ENCODE peak calls at places on chromosome 14, in five cellular contexts. S, E, G, Q and U are unnamed samples.

GRCh38 chr14:96823652-96824051 is 26.5 kb downstream of the VRK1 start:
- DNase-seq in S (no peak), E (no peak), G (no peak), Q (no peak), U (no peak)

GRCh38 chr14:92675421-92675820 is 73.0 kb downstream of the LGMN start:
- DNase-seq in S (no peak), E (no peak), G (no peak), Q (no peak), U (no peak)

GRCh38 chr14:101235042-101235871 is 326.0 kb upstream of the DIO3 start:
- DNase-seq in S (peak; percentile 62), E (no peak), G (peak; percentile 92), Q (peak; percentile 3), U (peak; percentile 50)

GRCh38 chr14:72049462-72049861 is 117.2 kb downstream of the RGS6 start:
- DNase-seq in S (peak; percentile 2), E (no peak), G (no peak), Q (no peak), U (peak; percentile 1)

GRCh38 chr14:96294246-96294645 is 38.2 kb downstream of the BDKRB1 start:
- DNase-seq in S (no peak), E (no peak), G (no peak), Q (no peak), U (no peak)

GRCh38 chr14:96086032-96086431 is 46.9 kb downstream of the C14orf132 start:
- DNase-seq in S (peak; percentile 92), E (peak; percentile 12), G (no peak), Q (peak; percentile 84), U (peak; percentile 89)

GRCh38 chr14:101120636-101121398 is 217.3 kb upstream of the RTL1 start:
- DNase-seq in S (no peak), E (no peak), G (peak; percentile 54), Q (peak; percentile 2), U (peak; percentile 4)

GRCh38 chr14:67446371-67447032 is 34.5 kb upstream of the PLEK2 start:
- DNase-seq in S (no peak), E (no peak), G (no peak), Q (no peak), U (no peak)

GRCh38 chr14:81565441-81566290 is 32.0 kb upstream of the SEL1L start:
- DNase-seq in S (peak; percentile 21), E (no peak), G (peak; percentile 71), Q (peak; percentile 29), U (no peak)

GRCh38 chr14:80164991-80165390 is 46.3 kb downstream of the DIO2 start:
- DNase-seq in S (peak; percentile 19), E (no peak), G (no peak), Q (peak; percentile 61), U (peak; percentile 69)

GRCh38 chr14:20618328-20618749 is 23.2 kb downstream of the OR6S1 start:
- DNase-seq in S (no peak), E (no peak), G (no peak), Q (no peak), U (no peak)

GRCh38 chr14:73722581-73722980 is 8.4 kb upstream of the PNMA1 start:
- DNase-seq in S (no peak), E (no peak), G (peak; percentile 31), Q (no peak), U (no peak)

GRCh38 chr14:92649934-92650545 is 98.4 kb downstream of the LGMN start:
- DNase-seq in S (no peak), E (no peak), G (no peak), Q (no peak), U (peak; percentile 70)

GRCh38 chr14:57575482-57575881 is 81.8 kb upstream of the CCDC198 start:
- DNase-seq in S (no peak), E (no peak), G (no peak), Q (no peak), U (no peak)

GRCh38 chr14:51963164-51963733 is 26.1 kb upstream of the RTRAF start:
- DNase-seq in S (no peak), E (no peak), G (no peak), Q (no peak), U (no peak)

GRCh38 chr14:99255621-99256482 is 16.1 kb downstream of the BCL11B start:
- DNase-seq in S (no peak), E (no peak), G (no peak), Q (no peak), U (no peak)

GRCh38 chr14:75427482-75428229 is at the start of gene JDP2:
- DNase-seq in S (peak; percentile 66), E (peak; percentile 51), G (peak; percentile 92), Q (peak; percentile 50), U (peak; percentile 90)

GRCh38 chr14:98345186-98345585 is 926.8 kb downstream of the BCL11B start:
- DNase-seq in S (no peak), E (no peak), G (no peak), Q (no peak), U (no peak)

GRCh38 chr14:76636602-76637001 is 124.7 kb upstream of the VASH1 start:
- DNase-seq in S (no peak), E (no peak), G (no peak), Q (no peak), U (no peak)

GRCh38 chr14:49954171-49954631 is 61.3 kb downstream of the ARF6 start:
- DNase-seq in S (no peak), E (no peak), G (peak; percentile 32), Q (peak; percentile 37), U (peak; percentile 87)

GRCh38 chr14:101475468-101476257 is 85.6 kb upstream of the DIO3 start:
- DNase-seq in S (peak; percentile 44), E (no peak), G (peak; percentile 26), Q (peak; percentile 20), U (peak; percentile 70)

GRCh38 chr14:63157195-63157594 is 47.0 kb upstream of the RHOJ start:
- DNase-seq in S (no peak), E (no peak), G (no peak), Q (no peak), U (no peak)

GRCh38 chr14:86712727-86713126 is 1182.8 kb downstream of the FLRT2 start:
- DNase-seq in S (no peak), E (no peak), G (no peak), Q (no peak), U (no peak)

GRCh38 chr14:50501642-50502041 is 30.7 kb downstream of the MAP4K5 start:
- DNase-seq in S (peak; percentile 92), E (no peak), G (no peak), Q (peak; percentile 89), U (peak; percentile 87)

GRCh38 chr14:73237786-73238261 is 518 bp downstream of the PAPLN start:
- DNase-seq in S (no peak), E (no peak), G (peak; percentile 72), Q (no peak), U (no peak)

GRCh38 chr14:63896278-63896720 is 43.5 kb downstream of the SYNE2 start:
- DNase-seq in S (peak; percentile 25), E (no peak), G (no peak), Q (peak; percentile 69), U (peak; percentile 79)

GRCh38 chr14:32698831-32699230 is 239.8 kb upstream of the NPAS3 start:
- DNase-seq in S (peak; percentile 50), E (no peak), G (no peak), Q (no peak), U (peak; percentile 17)

GRCh38 chr14:102063092-102063807 is 23.6 kb downstream of the HSP90AA1 start:
- DNase-seq in S (peak; percentile 95), E (peak; percentile 51), G (peak; percentile 84), Q (peak; percentile 90), U (peak; percentile 92)

GRCh38 chr14:37697489-37698121 is 102.2 kb downstream of the TTC6 start:
- DNase-seq in S (peak; percentile 85), E (no peak), G (no peak), Q (peak; percentile 39), U (peak; percentile 83)

GRCh38 chr14:102088012-102088792 is 1.4 kb upstream of the HSP90AA1 start:
- DNase-seq in S (peak; percentile 45), E (no peak), G (peak; percentile 90), Q (no peak), U (peak; percentile 28)

GRCh38 chr14:61553730-61554641 is 141.3 kb upstream of the HIF1A start:
- DNase-seq in S (peak; percentile 96), E (peak; percentile 88), G (no peak), Q (peak; percentile 99), U (peak; percentile 100)

GRCh38 chr14:85530626-85531025 is 682 bp downstream of the FLRT2 start:
- DNase-seq in S (no peak), E (no peak), G (no peak), Q (no peak), U (no peak)

GRCh38 chr14:24315807-24316596 is 4.7 kb downstream of the LTB4R start:
- DNase-seq in S (no peak), E (no peak), G (peak; percentile 86), Q (no peak), U (no peak)